ENCODE peak calls at places on chromosomes 3 and 15, in seven cellular contexts. D is H9, B is endothelial cell, L is heart right ventricle, T is IMR-90, Y is progenitor cell of endocrine pancreas, N is RWPE1. U is an unnamed sample.

GRCh38 chr3:12884104-12884742 is 42.9 kb upstream of the RPL32 start:
- DNase-seq in L (peak), N (no peak), D (no peak), B (no peak), T (peak), Y (no peak), U (no peak)

GRCh38 chr3:146468234-146468931 is 978 bp downstream of the PLSCR2 start:
- DNase-seq in N (no peak), T (peak), B (no peak), Y (no peak), D (no peak), L (no peak), U (no peak)

GRCh38 chr3:148697311-148698189 is at the start of gene AGTR1:
- DNase-seq in D (peak), Y (peak), L (peak), N (no peak), T (peak), B (peak), U (peak)

GRCh38 chr3:14792691-14793121 is 26.1 kb upstream of the FGD5 start:
- DNase-seq in N (no peak), B (no peak), Y (no peak), D (no peak), L (no peak), T (no peak), U (no peak)

GRCh38 chr15:79091204-79091867 is 756 bp upstream of the RASGRF1 start:
- DNase-seq in D (peak), N (peak), L (no peak), T (peak), Y (no peak), B (peak), U (peak)

GRCh38 chr3:42192334-42193200 is 73.4 kb downstream of the CCK start:
- DNase-seq in D (no peak), Y (no peak), L (no peak), B (no peak), T (peak), N (no peak), U (no peak)

GRCh38 chr15:60781211-60781713 is 302.3 kb upstream of the ICE2 start:
- DNase-seq in B (no peak), T (no peak), D (no peak), N (no peak), Y (no peak), L (no peak), U (no peak)

GRCh38 chr3:188367741-188368140 is 213.8 kb downstream of the LPP start:
- DNase-seq in N (no peak), T (no peak), B (no peak), Y (no peak), D (no peak), L (no peak), U (no peak)

GRCh38 chr15:22239806-22240180 is 159.5 kb downstream of the OR4M2 start:
- DNase-seq in D (no peak), N (no peak), Y (no peak), B (no peak), T (no peak), L (no peak), U (no peak)

GRCh38 chr15:42413914-42414313 is 54.6 kb downstream of the CAPN3 start:
- DNase-seq in T (no peak), D (no peak), N (no peak), B (no peak), Y (no peak), L (no peak), U (no peak)

GRCh38 chr15:80371924-80372323 is 32.3 kb upstream of the ARNT2 start:
- DNase-seq in T (no peak), N (no peak), Y (no peak), L (no peak), D (no peak), B (no peak), U (no peak)

GRCh38 chr15:80367661-80368060 is 36.5 kb upstream of the ARNT2 start:
- DNase-seq in N (no peak), D (no peak), T (no peak), B (no peak), L (no peak), Y (no peak), U (no peak)

GRCh38 chr15:80367094-80367493 is 37.1 kb upstream of the ARNT2 start:
- DNase-seq in T (peak), B (no peak), D (peak), L (no peak), Y (no peak), N (no peak), U (no peak)
- TF ChIP-seq CTCF in T (peak), B (no peak), D (peak), L (no peak), Y (no peak), N (no peak), U (peak)

GRCh38 chr3:55746808-55747413 is 259.8 kb upstream of the WNT5A start:
- DNase-seq in D (no peak), Y (no peak), B (no peak), T (peak), N (peak), L (no peak), U (no peak)
- TF ChIP-seq CTCF in D (peak), Y (peak), B (peak), T (peak), N (peak), L (no peak), U (peak)

GRCh38 chr3:136008732-136009456 is 43.4 kb downstream of the PPP2R3A start:
- DNase-seq in B (no peak), T (peak), L (no peak), D (no peak), Y (no peak), N (no peak), U (no peak)
- TF ChIP-seq CTCF in B (no peak), T (no peak), L (no peak), D (peak), Y (no peak), N (no peak), U (no peak)

DNA sequence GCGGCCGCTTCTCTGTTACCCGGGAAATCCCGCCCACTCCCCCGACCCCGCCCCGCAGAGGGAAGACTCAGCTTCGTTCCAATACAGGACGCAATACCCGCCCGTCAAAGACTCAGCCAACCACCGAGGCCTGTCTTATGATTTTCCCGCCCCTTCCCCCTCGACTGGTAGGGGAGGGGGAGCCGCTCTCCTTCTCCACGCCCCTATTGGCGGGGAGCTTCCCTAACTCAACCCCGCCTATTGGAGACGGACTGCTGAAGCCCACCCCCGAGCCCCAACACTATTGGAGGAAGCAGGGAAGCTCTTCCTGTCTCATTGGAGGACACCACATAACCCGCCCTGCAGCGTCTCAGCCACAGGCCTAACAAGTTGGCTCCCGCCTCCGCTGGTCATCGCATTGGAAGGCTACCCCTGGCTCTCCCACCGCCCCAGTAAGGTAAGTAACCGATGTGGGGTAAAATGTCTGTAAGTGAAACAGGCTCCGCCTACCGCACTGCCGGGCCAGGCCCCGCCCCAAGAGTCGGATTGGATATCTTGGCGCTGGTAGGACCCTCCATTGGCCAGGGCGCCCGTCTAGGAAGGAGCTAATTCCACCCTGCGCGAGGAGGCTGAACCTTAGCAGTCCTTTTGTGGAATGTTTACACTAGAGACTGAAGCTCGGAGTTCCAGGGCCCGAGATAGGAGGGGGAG is at the start of gene SIN3A:
- DNase-seq in B (peak), N (peak), D (peak), L (peak), Y (peak), T (peak), U (peak)
- TF ChIP-seq CTCF in B (no peak), N (no peak), D (no peak), L (no peak), Y (no peak), T (no peak), U (no peak)

GRCh38 chr3:186042036-186042435 is 66.9 kb downstream of the ETV5 start:
- DNase-seq in D (no peak), T (no peak), L (no peak), Y (no peak), N (no peak), B (no peak), U (no peak)

GRCh38 chr3:186044973-186045372 is 63.9 kb downstream of the ETV5 start:
- DNase-seq in D (no peak), L (no peak), B (no peak), N (no peak), Y (peak), T (peak), U (no peak)

GRCh38 chr3:186046838-186047237 is 62.1 kb downstream of the ETV5 start:
- DNase-seq in L (no peak), N (no peak), B (no peak), T (no peak), Y (no peak), D (no peak), U (no peak)

GRCh38 chr3:186044427-186044826 is 64.5 kb downstream of the ETV5 start:
- DNase-seq in Y (no peak), T (no peak), D (no peak), L (no peak), B (no peak), N (no peak), U (no peak)

GRCh38 chr3:186042521-186043202 is 66.2 kb downstream of the ETV5 start:
- DNase-seq in T (peak), B (no peak), Y (no peak), L (no peak), N (no peak), D (no peak), U (no peak)
- TF ChIP-seq CTCF in T (no peak), B (no peak), Y (no peak), L (no peak), N (no peak), D (no peak), U (no peak)

GRCh38 chr3:120284702-120285507 is at the start of gene GPR156:
- DNase-seq in B (peak), T (no peak), L (no peak), Y (peak), D (peak), N (peak), U (no peak)
- TF ChIP-seq CTCF in B (no peak), T (peak), L (no peak), Y (no peak), D (peak), N (no peak), U (peak)

GRCh38 chr3:185411133-185411532 is 48.2 kb downstream of the MAP3K13 start:
- DNase-seq in B (no peak), T (peak), Y (no peak), L (no peak), D (no peak), N (peak), U (no peak)
- TF ChIP-seq CTCF in B (no peak), T (no peak), Y (no peak), L (no peak), D (no peak), N (no peak), U (no peak)

DNA sequence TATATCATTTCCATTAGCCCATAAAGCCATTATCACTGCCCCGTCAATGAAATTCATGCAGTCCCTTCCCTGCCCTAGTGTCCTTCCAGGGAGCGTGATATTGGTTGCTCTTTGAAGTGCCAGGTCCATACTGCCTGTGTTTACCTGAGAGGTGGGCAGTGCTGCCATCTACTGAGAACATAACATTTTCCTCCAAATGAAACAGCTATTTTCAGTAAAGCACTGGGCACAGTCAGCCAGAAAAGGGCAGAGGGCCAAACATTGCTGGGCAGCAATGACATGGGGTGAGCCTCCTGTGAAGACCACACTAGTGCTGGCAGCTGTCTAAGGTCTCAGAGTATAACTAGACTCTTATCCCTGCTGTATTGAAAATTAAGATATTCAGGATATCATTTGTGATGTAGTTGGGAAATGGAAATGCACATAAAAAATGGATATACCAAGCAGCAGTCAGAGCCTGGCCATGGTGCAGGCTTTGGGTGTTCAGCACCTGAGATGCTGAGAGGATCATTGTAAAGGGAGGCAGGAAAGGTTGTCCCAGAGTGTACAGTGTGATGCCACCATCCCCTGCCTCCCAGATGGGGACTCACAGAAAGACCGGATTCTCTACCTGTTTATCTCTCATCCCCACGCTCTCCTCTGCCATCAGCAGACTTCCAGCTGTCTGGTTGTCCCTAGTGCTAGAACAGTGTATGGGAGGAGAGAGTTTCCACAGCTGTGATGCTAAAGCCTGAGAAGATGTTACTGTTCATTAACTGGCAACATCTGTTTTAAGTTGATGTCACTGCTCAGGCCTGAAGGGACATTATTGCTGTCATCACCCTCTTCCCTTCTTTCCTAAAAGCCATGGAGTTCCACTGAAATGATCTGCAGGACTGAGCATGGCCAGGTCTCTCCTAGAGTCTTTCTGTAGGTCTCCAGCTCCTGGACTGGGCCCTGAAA is 108.8 kb downstream of the ARNT2 start:
- DNase-seq in Y (no peak), B (no peak), D (no peak), T (no peak), L (no peak), N (peak), U (no peak)
- TF ChIP-seq CTCF in Y (no peak), B (no peak), D (peak), T (peak), L (no peak), N (peak), U (no peak)

U was measured in type B pancreatic cell.